ENCODE peak calls at places on chromosomes 4 and X, in ten cellular contexts. P is astrocyte, V is PC-3, I is right lobe of liver, H is sigmoid colon, C is prostate gland, D is Peyer's patch, Z is mammary epithelial cell, O is fibroblast of lung, W is tibial artery. A is an unnamed sample.

GRCh38 chr4:102319594-102319993 is 25.7 kb downstream of the SLC39A8 start:
- DNase-seq in O (no peak), H (no peak), V (no peak), D (no peak), I (no peak), P (no peak), C (no peak), W (no peak), Z (no peak), A (no peak)

GRCh38 chr4:2948895-2949781 is 14.1 kb downstream of the NOP14 start:
- DNase-seq in P (no peak), I (no peak), Z (no peak), O (no peak), W (no peak), H (peak; percentile 55), C (no peak), D (no peak), V (peak; percentile 30), A (no peak)

GRCh38 chr4:67885727-67886126 is 1.9 kb upstream of the TMPRSS11D start:
- DNase-seq in H (no peak), V (peak; percentile 94), O (peak; percentile 97), D (no peak), W (no peak), I (no peak), P (peak; percentile 97), C (no peak), Z (peak; percentile 98), A (no peak)

GRCh38 chr4:139629761-139630160 is 35.9 kb upstream of the MGST2 start:
- DNase-seq in Z (no peak), P (no peak), W (no peak), D (no peak), C (no peak), V (no peak), I (no peak), O (no peak), H (no peak), A (no peak)

GRCh38 chr4:87068591-87069021 is 133.8 kb downstream of the AFF1 start:
- DNase-seq in P (no peak), Z (no peak), W (no peak), O (no peak), I (no peak), V (no peak), D (no peak), H (no peak), C (no peak), A (no peak)

GRCh38 chrX:7515681-7516413 is 327.1 kb upstream of the VCX start:
- DNase-seq in W (no peak), Z (peak; percentile 58), H (no peak), P (no peak), D (no peak), C (no peak), I (no peak), O (no peak), V (peak; percentile 29), A (no peak)

GRCh38 chr4:70531981-70532380 is 13.6 kb downstream of the AMTN start:
- DNase-seq in H (no peak), W (no peak), Z (no peak), O (no peak), I (no peak), C (no peak), D (no peak), P (no peak), V (peak; percentile 39), A (no peak)

GRCh38 chr4:154911097-154911496 is 130.0 kb downstream of the RBM46 start:
- DNase-seq in D (no peak), P (no peak), O (no peak), V (peak; percentile 34), Z (no peak), H (no peak), I (no peak), C (no peak), W (no peak), A (no peak)

GRCh38 chr4:131046821-131047220 is 1950.9 kb downstream of the C4orf33 start:
- DNase-seq in W (no peak), Z (no peak), C (no peak), D (no peak), V (no peak), O (no peak), P (no peak), H (no peak), I (no peak), A (no peak)

GRCh38 chr4:10664408-10664807 is 20.2 kb downstream of the CLNK start:
- DNase-seq in W (no peak), D (no peak), Z (peak; percentile 45), O (peak; percentile 96), I (no peak), C (peak; percentile 90), V (peak; percentile 46), H (no peak), P (peak; percentile 96), A (no peak)

GRCh38 chr4:64158648-64159326 is 250.5 kb downstream of the TECRL start:
- DNase-seq in H (no peak), W (no peak), C (peak; percentile 63), V (peak; percentile 90), Z (peak; percentile 43), D (peak; percentile 24), I (no peak), P (peak; percentile 32), O (peak; percentile 36), A (no peak)
- H3K4me3 ChIP-seq in H (peak overlapping the region; percentile 18), W (no peak overlapping the region), C (no peak overlapping the region), V (peak overlapping the region; percentile 61), Z (peak overlapping the region; percentile 53), D (no peak overlapping the region), I (peak overlapping the region; percentile 30), P (peak overlapping the region; percentile 45), O (no peak overlapping the region), A (peak overlapping the region; percentile 22)

GRCh38 chr4:183072181-183072580 is 26.9 kb upstream of the WWC2 start:
- DNase-seq in P (peak; percentile 58), Z (no peak), O (peak; percentile 68), D (no peak), C (no peak), H (no peak), W (no peak), V (no peak), I (no peak), A (no peak)

GRCh38 chr4:183078634-183079033 is 20.4 kb upstream of the WWC2 start:
- DNase-seq in O (no peak), P (no peak), I (no peak), C (no peak), W (no peak), D (no peak), V (no peak), Z (no peak), H (no peak), A (no peak)

GRCh38 chr4:183074288-183074990 is 24.6 kb upstream of the WWC2 start:
- DNase-seq in H (no peak), C (no peak), V (no peak), O (peak; percentile 80), W (no peak), Z (no peak), D (no peak), P (peak; percentile 72), I (no peak), A (no peak)

GRCh38 chr4:183071222-183071621 is 27.8 kb upstream of the WWC2 start:
- DNase-seq in W (no peak), I (no peak), Z (no peak), C (no peak), H (no peak), P (no peak), V (no peak), O (no peak), D (no peak), A (no peak)

DNA sequence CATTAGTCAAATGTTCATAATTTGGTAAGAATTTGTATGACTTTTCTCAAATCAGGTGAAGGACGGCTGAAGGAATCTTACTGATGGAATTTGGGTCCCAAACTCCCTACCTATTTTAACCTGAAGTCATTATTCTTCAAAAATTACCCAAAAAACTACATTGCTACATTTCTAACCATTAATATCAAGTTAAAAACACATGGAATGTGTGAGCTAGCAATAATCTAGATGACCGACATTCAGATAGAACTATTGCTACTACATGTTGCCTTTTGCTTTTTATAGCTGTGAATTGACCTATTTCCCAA is 25.3 kb upstream of the WWC2 start:
- DNase-seq in I (no peak), C (no peak), O (no peak), Z (no peak), H (no peak), W (no peak), V (no peak), D (no peak), P (no peak), A (no peak)
- TF ChIP-seq CTCF in I (no peak), C (no peak), O (no peak), Z (no peak), H (no peak), W (no peak), V (no peak), D (no peak), P (no peak), A (no peak)

GRCh38 chr4:143184503-143185252 is at the start of gene USP38:
- DNase-seq in V (peak; percentile 98), P (peak; percentile 90), Z (peak; percentile 95), W (peak; percentile 96), C (peak; percentile 94), H (peak; percentile 97), I (peak; percentile 92), D (peak; percentile 87), O (peak; percentile 94), A (peak; percentile 93)

GRCh38 chr4:143183513-143184216 is 1.1 kb upstream of the USP38 start:
- DNase-seq in V (peak; percentile 21), Z (no peak), O (no peak), P (no peak), I (no peak), D (no peak), H (no peak), W (no peak), C (no peak), A (no peak)

GRCh38 chr4:143185253-143186107 is 763 bp downstream of the USP38 start:
- DNase-seq in D (peak; percentile 16), H (peak; percentile 67), I (peak; percentile 18), V (peak; percentile 42), P (no peak), W (no peak), C (peak; percentile 6), O (peak; percentile 15), Z (peak; percentile 48), A (peak; percentile 56)

GRCh38 chr4:143186202-143186601 is 1.5 kb downstream of the USP38 start:
- DNase-seq in W (no peak), D (no peak), I (no peak), C (no peak), O (peak; percentile 55), P (peak; percentile 45), Z (peak; percentile 19), V (peak; percentile 36), H (no peak), A (no peak)

GRCh38 chr4:143184217-143184502 is 557 bp upstream of the USP38 start:
- DNase-seq in W (no peak), C (no peak), Z (no peak), V (no peak), P (no peak), I (no peak), D (peak; percentile 51), H (no peak), O (no peak), A (no peak)
- H3K4me1 ChIP-seq in W (peaks cover 9% of the 10 kb centered on the region), C (no peaks in the 10 kb centered on the region), Z (peaks cover 9% of the 10 kb centered on the region), V (peaks cover 27% of the 10 kb centered on the region), P (peaks cover 8% of the 10 kb centered on the region), I (no peaks in the 10 kb centered on the region), D (no peaks in the 10 kb centered on the region), H (peaks cover 18% of the 10 kb centered on the region), O (peaks cover 3% of the 10 kb centered on the region), A (peaks cover 29% of the 10 kb centered on the region)

DNA sequence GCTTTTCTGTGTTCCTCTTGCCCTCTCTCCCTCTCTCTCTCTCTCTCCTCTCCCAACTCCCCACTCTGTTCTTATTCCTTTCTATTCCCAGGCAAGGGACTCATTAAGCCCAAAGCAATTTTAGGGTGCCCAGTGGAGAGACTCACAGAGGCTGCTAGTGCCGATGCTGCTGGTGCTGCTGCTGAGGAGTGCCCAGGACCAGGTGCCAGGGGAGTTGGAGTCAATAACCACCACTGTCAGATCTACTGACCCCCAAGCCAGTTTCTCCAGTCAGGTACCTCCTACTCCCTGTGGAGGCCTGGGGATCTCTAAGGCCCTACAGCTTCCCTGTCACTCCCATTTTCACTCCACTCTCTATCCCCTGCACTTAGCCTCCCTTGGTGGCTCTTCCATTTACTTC is 54.2 kb upstream of the LAS1L start:
- DNase-seq in O (no peak), Z (no peak), P (no peak), H (no peak), V (no peak), I (no peak), D (no peak), C (no peak), W (no peak), A (no peak)
- H3K4me3 ChIP-seq in O (no peak overlapping the region), Z (no peak overlapping the region), P (no peak overlapping the region), H (no peak overlapping the region), V (no peak overlapping the region), I (no peak overlapping the region), D (no peak overlapping the region), C (no peak overlapping the region), W (peak overlapping the region; percentile 37), A (peak overlapping the region; percentile 42)

A was measured in lower lobe of right lung.